ENCODE peak calls at places on chromosome 3, in five cellular contexts. C is cardiac muscle cell; O is AG04449; Y is CD8-positive, alpha-beta T cell; G is mesendoderm. U is an unnamed sample.

GRCh38 chr3:37642959-37643598 is 218.6 kb upstream of the CTDSPL start:
- DNase-seq in Y (no peak), G (no peak), O (no peak), C (no peak), U (no peak)

GRCh38 chr3:194011807-194012206 is 124.1 kb upstream of the HES1 start:
- DNase-seq in G (no peak), C (no peak), Y (no peak), O (no peak), U (no peak)

GRCh38 chr3:101635954-101636798 is 40.8 kb downstream of the ZBTB11 start:
- DNase-seq in O (no peak), G (peak; percentile 71), Y (peak; percentile 48), C (peak; percentile 70), U (no peak)

GRCh38 chr3:181464033-181464694 is 247.6 kb upstream of the SOX2 start:
- DNase-seq in Y (no peak), O (no peak), G (no peak), C (no peak), U (no peak)

GRCh38 chr3:152071924-152072323 is 196.8 kb upstream of the MBNL1 start:
- DNase-seq in Y (no peak), G (peak; percentile 68), O (no peak), C (peak; percentile 36), U (peak; percentile 21)

GRCh38 chr3:185760550-185760949 is 64.3 kb downstream of the IGF2BP2 start:
- DNase-seq in G (no peak), Y (no peak), C (no peak), O (no peak), U (no peak)

GRCh38 chr3:59513570-59513969 is 463.7 kb upstream of the CFAP20DC start:
- DNase-seq in Y (no peak), O (no peak), G (no peak), C (no peak), U (no peak)

GRCh38 chr3:160904691-160905090 is 148.7 kb downstream of the PPM1L start:
- DNase-seq in C (no peak), G (no peak), Y (no peak), O (no peak), U (no peak)

GRCh38 chr3:137764001-137764433 is at the start of gene SOX14:
- DNase-seq in G (peak; percentile 87), O (no peak), Y (no peak), C (peak; percentile 52), U (no peak)

GRCh38 chr3:152909180-152909883 is 74.4 kb downstream of the P2RY1 start:
- DNase-seq in C (no peak), O (no peak), G (peak; percentile 2), Y (no peak), U (no peak)

GRCh38 chr3:81891056-81891455 is 129.6 kb upstream of the GBE1 start:
- DNase-seq in Y (no peak), C (no peak), O (no peak), G (no peak), U (no peak)

GRCh38 chr3:46666471-46666845 is 27.0 kb downstream of the ALS2CL start:
- DNase-seq in C (no peak), O (no peak), Y (no peak), G (no peak), U (no peak)

GRCh38 chr3:40476478-40477470 is at the start of gene ZNF619:
- DNase-seq in O (no peak), Y (peak; percentile 27), G (peak; percentile 80), C (no peak), U (peak; percentile 46)

GRCh38 chr3:188760408-188760807 is 411.4 kb upstream of the TPRG1 start:
- DNase-seq in Y (no peak), G (no peak), O (no peak), C (no peak), U (no peak)

GRCh38 chr3:30421261-30421660 is 185.1 kb upstream of the TGFBR2 start:
- DNase-seq in O (peak; percentile 67), G (no peak), C (no peak), Y (no peak), U (peak; percentile 27)

GRCh38 chr3:105883798-105884377 is 15.1 kb upstream of the CBLB start:
- DNase-seq in Y (no peak), C (no peak), G (peak; percentile 48), O (no peak), U (no peak)

GRCh38 chr3:117892991-117893390 is 1141.7 kb downstream of the IGSF11 start:
- DNase-seq in G (no peak), Y (no peak), O (no peak), C (no peak), U (no peak)

GRCh38 chr3:17132286-17133115 is 247.7 kb downstream of the PLCL2 start:
- DNase-seq in Y (no peak), O (no peak), G (no peak), C (no peak), U (no peak)

GRCh38 chr3:29005862-29006261 is 275.0 kb upstream of the RBMS3 start:
- DNase-seq in O (no peak), G (no peak), Y (no peak), C (no peak), U (no peak)

GRCh38 chr3:176584413-176585176 is 612.7 kb downstream of the TBL1XR1 start:
- DNase-seq in O (no peak), C (no peak), Y (no peak), G (no peak), U (no peak)

GRCh38 chr3:194787650-194788049 is 102.0 kb downstream of the FAM43A start:
- DNase-seq in O (no peak), C (no peak), Y (no peak), G (no peak), U (no peak)

GRCh38 chr3:130892759-130893239 is 1.1 kb upstream of the ATP2C1 start:
- DNase-seq in G (peak; percentile 82), Y (peak; percentile 21), O (no peak), C (peak; percentile 87), U (peak; percentile 37)

GRCh38 chr3:143145951-143146350 is 26.4 kb downstream of the CHST2 start:
- DNase-seq in Y (no peak), G (no peak), C (no peak), O (no peak), U (no peak)

GRCh38 chr3:89405145-89405544 is 297.7 kb downstream of the EPHA3 start:
- DNase-seq in O (no peak), C (peak; percentile 1), Y (no peak), G (no peak), U (no peak)

GRCh38 chr3:52494446-52494845 is 692 bp upstream of the STAB1 start:
- DNase-seq in C (no peak), O (no peak), G (peak; percentile 10), Y (no peak), U (no peak)

DNA sequence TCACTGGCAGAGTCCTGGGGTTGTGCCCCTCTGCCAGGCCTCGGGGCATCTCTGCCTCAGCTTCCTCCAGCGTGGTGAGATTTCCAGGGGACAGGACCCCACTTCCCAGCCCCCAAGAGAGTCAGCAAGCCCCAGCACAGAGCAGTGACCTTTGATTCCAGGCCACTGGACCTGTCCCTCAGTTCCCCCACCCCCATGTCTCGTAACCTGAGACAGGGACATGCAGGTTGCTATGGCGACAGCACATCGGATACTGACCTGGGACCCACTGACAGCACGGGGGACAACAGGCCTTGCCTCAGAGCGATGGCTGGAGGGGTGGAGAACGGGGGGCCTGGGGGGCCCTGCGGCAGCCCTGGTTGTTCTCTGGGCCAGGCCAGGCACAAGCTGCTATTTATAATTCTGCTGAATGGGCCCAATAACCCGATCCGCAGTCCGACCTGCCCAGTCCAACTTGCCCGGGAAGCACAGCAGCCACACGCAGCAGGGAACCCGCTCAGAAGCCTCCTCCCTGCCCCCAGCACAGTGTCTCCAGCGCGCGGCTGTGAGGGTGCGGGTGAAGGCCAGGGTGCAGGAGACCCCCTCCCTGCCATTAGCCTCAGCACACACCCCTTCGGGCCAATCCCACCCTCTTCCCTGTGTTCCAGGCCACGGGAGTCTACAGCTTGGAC is 34.6 kb downstream of the ATP2B2 start:
- DNase-seq in C (peak; percentile 54), G (peak; percentile 69), O (no peak), Y (no peak), U (no peak)
- H3K4me3 ChIP-seq in C (no peak overlapping the region), G (no peak overlapping the region), O (no peak overlapping the region), Y (no peak overlapping the region), U (no peak overlapping the region)

GRCh38 chr3:13217253-13217652 is 144.0 kb upstream of the IQSEC1 start:
- DNase-seq in Y (no peak), C (no peak), O (no peak), G (no peak), U (no peak)

GRCh38 chr3:13217736-13218540 is 144.7 kb upstream of the IQSEC1 start:
- DNase-seq in Y (no peak), O (no peak), G (peak; percentile 67), C (no peak), U (no peak)

GRCh38 chr3:13213911-13214846 is 140.9 kb upstream of the IQSEC1 start:
- DNase-seq in O (no peak), G (no peak), C (no peak), Y (no peak), U (no peak)

GRCh38 chr3:13214847-13215472 is 141.7 kb upstream of the IQSEC1 start:
- DNase-seq in C (no peak), O (no peak), G (no peak), Y (no peak), U (no peak)

DNA sequence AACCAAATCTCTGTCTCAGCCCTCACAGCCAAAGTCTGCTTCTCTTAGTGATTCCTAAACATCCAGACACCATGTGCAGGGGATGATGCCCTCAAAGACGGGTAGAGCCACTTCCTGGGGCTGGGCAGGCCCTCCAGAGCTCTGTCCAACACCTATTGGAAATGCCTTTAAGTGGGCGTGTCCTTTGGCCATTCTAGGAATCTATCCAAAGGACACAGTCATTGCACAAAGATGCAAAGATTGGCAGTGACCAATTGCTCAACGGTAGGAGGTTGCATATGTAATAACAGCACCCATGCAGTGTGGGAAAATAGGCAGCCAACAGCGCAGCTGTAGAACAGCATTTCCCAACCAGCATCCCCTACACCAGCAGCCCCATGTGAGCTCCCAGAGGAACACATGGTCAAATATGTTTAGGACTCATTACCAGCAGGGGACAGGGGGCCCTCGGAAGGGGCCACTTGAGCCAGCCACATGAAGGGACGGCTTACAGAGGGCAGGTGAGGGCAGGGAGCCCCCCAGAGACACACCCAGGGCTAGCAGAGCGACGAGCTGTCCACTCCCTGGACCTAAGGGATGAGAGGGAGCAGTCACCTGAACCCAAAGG is 142.8 kb upstream of the IQSEC1 start:
- DNase-seq in C (no peak), O (peak; percentile 5), G (no peak), Y (no peak), U (no peak)
- H3K4me3 ChIP-seq in C (no peak overlapping the region), O (no peak overlapping the region), G (no peak overlapping the region), Y (no peak overlapping the region), U (no peak overlapping the region)

GRCh38 chr3:45560270-45561020 is 34.1 kb upstream of the LIMD1 start:
- DNase-seq in G (no peak), O (no peak), Y (no peak), C (no peak), U (no peak)
- H3K4me3 ChIP-seq in G (no peak overlapping the region), O (no peak overlapping the region), Y (no peak overlapping the region), C (no peak overlapping the region), U (no peak overlapping the region)

GRCh38 chr3:113514265-113514769 is 639 bp downstream of the SPICE1 start:
- DNase-seq in G (no peak), Y (no peak), C (peak; percentile 31), O (no peak), U (no peak)

GRCh38 chr3:113521981-113522380 is 7.0 kb upstream of the SPICE1 start:
- DNase-seq in O (no peak), Y (no peak), G (no peak), C (no peak), U (no peak)

DNA sequence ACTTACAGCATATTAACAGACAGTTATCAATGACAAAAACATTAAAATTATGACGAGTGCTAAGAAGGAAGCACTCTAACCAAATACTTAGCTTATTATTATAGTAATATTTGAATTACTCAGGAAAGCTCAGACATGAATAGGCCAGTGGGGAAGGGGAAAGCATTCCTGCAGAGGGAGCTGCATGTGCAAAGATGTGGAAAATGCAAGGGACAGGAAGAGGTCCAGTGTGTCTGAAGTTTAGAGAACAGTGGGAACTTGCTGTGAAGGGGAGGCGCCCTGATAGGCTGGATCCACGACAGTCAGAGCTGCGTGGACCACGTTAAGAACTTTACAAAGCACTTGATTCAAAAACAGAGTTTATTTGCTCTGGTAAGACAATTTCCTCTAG is 1.2 kb upstream of the SPICE1 start:
- DNase-seq in O (no peak), G (no peak), Y (no peak), C (no peak), U (no peak)
- H3K4me3 ChIP-seq in O (no peak overlapping the region), G (no peak overlapping the region), Y (peak overlapping the region; percentile 82), C (no peak overlapping the region), U (no peak overlapping the region)